ENCODE peak calls at places on chromosomes 7 and 10, in seven cellular contexts. Q, V, Y, N, A, H and U are unnamed samples.

GRCh38 chr7:8724080-8724718 is 290.8 kb downstream of the NXPH1 start:
- DNase-seq in Q (no peak), N (no peak), Y (no peak), A (peak), H (no peak), V (no peak), U (peak)

GRCh38 chr7:157427811-157428553 is 91.2 kb downstream of the DNAJB6 start:
- DNase-seq in A (no peak), Y (peak), V (no peak), H (no peak), Q (no peak), N (no peak), U (no peak)

GRCh38 chr7:98870071-98870651 is 347 bp upstream of the TMEM130 start:
- DNase-seq in H (peak), Y (peak), Q (no peak), A (peak), V (peak), N (peak), U (peak)

GRCh38 chr10:131184503-131184902 is 127.0 kb downstream of the TCERG1L start:
- DNase-seq in H (no peak), A (no peak), Q (no peak), N (no peak), Y (no peak), V (no peak), U (no peak)

GRCh38 chr7:47896809-47897423 is 51.4 kb downstream of the PKD1L1 start:
- DNase-seq in Y (no peak), Q (no peak), H (no peak), V (no peak), A (no peak), N (no peak), U (no peak)

GRCh38 chr7:130286881-130287280 is 6.1 kb upstream of the CPA4 start:
- DNase-seq in Y (no peak), H (no peak), V (no peak), N (no peak), A (no peak), Q (no peak), U (no peak)

GRCh38 chr10:122126763-122127659 is 138.0 kb downstream of the TACC2 start:
- DNase-seq in V (no peak), A (no peak), Y (no peak), N (peak), Q (peak), H (peak), U (no peak)

GRCh38 chr10:9331583-9332008 is 1277.1 kb downstream of the GATA3 start:
- DNase-seq in Y (no peak), V (no peak), A (no peak), H (no peak), Q (peak), N (no peak), U (peak)

GRCh38 chr7:75638607-75639070 is 100.1 kb downstream of the HIP1 start:
- DNase-seq in V (peak), Q (no peak), A (peak), H (peak), N (peak), Y (peak), U (no peak)

GRCh38 chr7:28112883-28113540 is 67.6 kb downstream of the JAZF1 start:
- DNase-seq in Y (no peak), Q (no peak), V (peak), A (no peak), H (no peak), N (peak), U (no peak)

GRCh38 chr10:74589226-74589673 is 237.2 kb upstream of the KAT6B start:
- DNase-seq in Y (peak), A (peak), H (peak), V (peak), Q (peak), N (peak), U (peak)

GRCh38 chr7:41010967-41011366 is 691.9 kb downstream of the INHBA start:
- DNase-seq in Y (no peak), N (peak), H (no peak), A (no peak), V (no peak), Q (no peak), U (no peak)

GRCh38 chr7:124088590-124088989 is 55.7 kb upstream of the TMEM229A start:
- DNase-seq in V (no peak), H (no peak), Q (no peak), N (no peak), Y (no peak), A (no peak), U (no peak)

GRCh38 chr7:16645593-16646426 is at the start of the genes ANKMY2 and BZW2:
- DNase-seq in N (peak), A (peak), Q (peak), H (peak), V (peak), Y (peak), U (peak)
- TF ChIP-seq CTCF in N (no peak), A (no peak), Q (no peak), H (no peak), V (no peak), Y (peak), U (no peak)

DNA sequence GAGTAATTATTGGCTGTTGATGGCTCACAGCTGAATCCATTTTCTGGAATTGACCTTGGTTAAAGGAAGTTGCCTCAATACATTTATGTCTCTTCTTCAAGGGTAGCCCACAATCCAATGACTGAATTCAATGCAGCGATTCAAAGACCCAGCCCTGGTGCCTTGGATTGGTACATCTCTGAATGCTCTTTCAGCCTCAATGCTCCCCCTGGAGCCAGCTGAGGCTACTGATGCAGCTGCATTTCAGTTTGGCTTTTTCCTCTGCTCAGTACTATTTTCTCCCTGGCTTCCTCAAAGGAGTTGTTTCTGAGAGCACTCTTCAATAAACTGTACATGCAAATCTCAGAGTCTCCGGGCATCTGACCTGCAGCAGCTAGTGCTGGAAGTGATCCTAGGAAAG is 633 bp upstream of the EBLN1 start:
- DNase-seq in Q (no peak), Y (no peak), N (no peak), V (no peak), H (no peak), A (no peak), U (no peak)
- TF ChIP-seq CTCF in Q (no peak), Y (no peak), N (no peak), V (no peak), H (no peak), A (no peak), U (no peak)

GRCh38 chr7:5395246-5395645 is 28.4 kb downstream of the TNRC18 start:
- DNase-seq in H (no peak), A (no peak), V (no peak), N (no peak), Q (no peak), Y (no peak), U (peak)

GRCh38 chr7:5396999-5397656 is 26.5 kb downstream of the TNRC18 start:
- DNase-seq in H (peak), A (no peak), V (peak), N (peak), Q (peak), Y (peak), U (peak)

GRCh38 chr7:5394264-5395105 is 29.1 kb downstream of the TNRC18 start:
- DNase-seq in A (no peak), N (no peak), V (no peak), Q (no peak), H (no peak), Y (no peak), U (peak)

GRCh38 chr7:5397657-5398237 is 25.9 kb downstream of the TNRC18 start:
- DNase-seq in Q (no peak), N (no peak), Y (no peak), H (no peak), A (no peak), V (no peak), U (peak)

GRCh38 chr7:5396542-5396941 is 27.1 kb downstream of the TNRC18 start:
- DNase-seq in H (peak), N (peak), Q (no peak), Y (peak), A (no peak), V (no peak), U (peak)
- TF ChIP-seq CTCF in H (peak), N (no peak), Q (no peak), Y (peak), A (no peak), V (no peak), U (peak)

GRCh38 chr7:43664681-43665080 is 64.6 kb downstream of the COA1 start:
- DNase-seq in Y (no peak), V (no peak), A (no peak), Q (no peak), H (no peak), N (no peak), U (no peak)

GRCh38 chr7:43671520-43671919 is 57.8 kb downstream of the COA1 start:
- DNase-seq in A (no peak), N (no peak), V (no peak), Q (no peak), Y (no peak), H (no peak), U (no peak)

GRCh38 chr7:43669286-43670081 is 59.8 kb downstream of the COA1 start:
- DNase-seq in A (no peak), Q (no peak), H (no peak), Y (no peak), N (no peak), V (no peak), U (no peak)

GRCh38 chr7:43668035-43668434 is 61.3 kb downstream of the COA1 start:
- DNase-seq in Q (no peak), V (no peak), H (no peak), N (no peak), Y (no peak), A (no peak), U (no peak)

DNA sequence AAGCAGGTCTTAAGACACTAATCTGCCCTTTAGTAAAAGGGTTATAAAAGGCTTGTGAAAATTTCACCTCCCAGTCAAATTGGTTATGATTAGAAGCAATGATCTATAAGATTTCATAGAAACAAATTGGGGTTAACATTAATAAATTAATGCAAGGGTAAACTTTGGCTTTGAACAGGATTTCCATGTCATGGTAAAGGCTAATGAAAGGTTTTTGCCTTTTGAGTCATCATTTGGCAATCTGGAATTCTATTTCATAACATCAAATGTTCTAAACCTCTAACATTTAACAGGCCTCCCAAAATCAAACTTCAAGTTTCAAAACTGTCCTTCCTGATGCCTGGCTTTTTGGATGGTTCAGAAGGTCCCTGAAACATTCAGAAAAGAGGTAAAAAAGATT is 62.4 kb downstream of the COA1 start:
- DNase-seq in V (no peak), A (no peak), Y (no peak), H (no peak), Q (no peak), N (no peak), U (no peak)
- TF ChIP-seq CTCF in V (no peak), A (no peak), Y (no peak), H (no peak), Q (no peak), N (no peak), U (no peak)

DNA sequence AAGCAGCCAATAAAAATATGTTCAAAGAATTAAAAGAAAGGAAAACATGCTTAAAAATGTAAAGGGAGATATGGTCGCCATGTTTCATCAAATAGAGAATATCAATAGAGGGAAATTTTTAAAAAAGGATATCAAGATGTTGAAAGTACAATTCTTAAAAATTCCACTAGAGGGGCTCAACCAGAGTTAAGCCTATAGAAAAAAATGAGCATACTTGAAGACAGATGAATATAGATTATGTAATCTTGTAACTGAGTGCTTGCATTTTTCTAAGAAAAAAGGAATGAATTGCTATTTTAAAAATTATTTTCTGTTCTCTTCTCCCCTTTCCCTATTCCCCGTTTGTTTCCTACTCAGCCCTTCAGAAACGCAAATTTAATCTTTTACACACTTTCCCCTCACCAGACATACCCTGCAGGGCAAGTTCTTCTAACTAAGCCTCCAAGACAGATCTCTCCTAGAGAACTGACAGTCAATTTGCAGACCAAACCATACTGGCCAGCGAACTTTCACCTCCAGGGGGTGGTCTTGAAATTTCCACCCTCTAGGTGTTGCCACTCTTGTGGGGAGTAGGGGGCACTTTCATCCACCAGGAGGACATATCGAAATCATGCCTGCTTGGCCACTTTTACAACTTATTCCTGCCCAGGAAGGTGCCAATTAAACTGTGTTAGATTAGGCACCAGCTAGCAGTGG is 67.7 kb downstream of the NSUN6 start:
- DNase-seq in V (no peak), Y (no peak), Q (no peak), A (no peak), N (no peak), H (no peak), U (no peak)
- TF ChIP-seq CTCF in V (no peak), Y (no peak), Q (no peak), A (peak), N (no peak), H (no peak), U (no peak)

DNA sequence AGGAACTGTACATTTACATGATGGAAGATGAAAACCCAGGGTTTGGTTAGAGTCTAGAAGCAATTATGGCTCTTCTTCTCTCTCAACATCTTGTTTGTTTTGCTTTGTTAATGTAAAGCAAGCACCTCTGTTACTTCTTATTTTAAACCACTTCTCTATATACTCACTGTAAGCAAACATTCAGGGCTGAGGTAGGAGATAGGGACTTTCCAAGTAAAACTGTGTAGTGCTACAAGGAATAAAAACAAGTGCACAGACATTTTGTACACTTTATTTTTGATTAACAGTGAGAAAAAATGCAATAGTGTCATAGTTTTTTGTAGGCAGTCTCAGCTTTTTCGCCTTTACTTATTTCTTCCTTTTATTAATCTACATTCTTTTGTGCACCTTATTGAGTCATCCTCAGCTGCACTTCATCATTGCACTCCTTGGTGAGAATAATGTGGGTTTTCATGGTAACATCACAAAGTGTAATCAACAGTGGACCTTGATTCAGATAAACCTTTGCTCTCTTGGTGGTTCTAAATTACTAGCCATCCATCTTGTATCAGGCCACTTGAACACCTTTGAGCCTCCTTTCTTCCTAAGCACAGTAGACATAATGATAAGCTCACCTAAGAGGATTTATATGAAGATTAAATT is 52.9 kb downstream of the ELMO1 start:
- DNase-seq in A (no peak), H (no peak), Y (no peak), V (no peak), Q (no peak), N (no peak), U (no peak)
- TF ChIP-seq CTCF in A (no peak), H (no peak), Y (no peak), V (no peak), Q (no peak), N (no peak), U (no peak)